ENCODE peak calls at places on chromosome 10, in eight cellular contexts. One of them, this sample, is unnamed.

GRCh38 chr10:16649757-16650156 is 128.1 kb upstream of the C1QL3 start:
- DNase-seq in chondrocyte: no peak
- DNase-seq in uterus: no peak
- DNase-seq in Panc1: no peak
- DNase-seq in prostate gland: no peak
- DNase-seq in cardiac muscle cell: no peak
- DNase-seq in osteocyte: no peak
- DNase-seq in OCI-LY7: no peak
- DNase-seq in this sample: no peak

GRCh38 chr10:42367532-42368230 is 270.7 kb downstream of the ZNF33B start:
- DNase-seq in chondrocyte: no peak
- DNase-seq in uterus: peak; percentile 55
- DNase-seq in Panc1: peak; percentile 91
- DNase-seq in prostate gland: peak; percentile 78
- DNase-seq in cardiac muscle cell: no peak
- DNase-seq in osteocyte: no peak
- DNase-seq in OCI-LY7: no peak
- DNase-seq in this sample: no peak

GRCh38 chr10:131123496-131123895 is 188.0 kb downstream of the TCERG1L start:
- DNase-seq in chondrocyte: peak; percentile 72
- DNase-seq in uterus: no peak
- DNase-seq in Panc1: no peak
- DNase-seq in prostate gland: no peak
- DNase-seq in cardiac muscle cell: no peak
- DNase-seq in osteocyte: no peak
- DNase-seq in OCI-LY7: no peak
- DNase-seq in this sample: no peak

GRCh38 chr10:80321183-80321582 is 31.7 kb upstream of the MAT1A start:
- DNase-seq in chondrocyte: no peak
- DNase-seq in uterus: no peak
- DNase-seq in Panc1: no peak
- DNase-seq in prostate gland: no peak
- DNase-seq in cardiac muscle cell: no peak
- DNase-seq in osteocyte: no peak
- DNase-seq in OCI-LY7: no peak
- DNase-seq in this sample: no peak

GRCh38 chr10:120824864-120825263 is 26.3 kb upstream of the WDR11 start:
- DNase-seq in chondrocyte: no peak
- DNase-seq in uterus: no peak
- DNase-seq in Panc1: peak; percentile 8
- DNase-seq in prostate gland: peak; percentile 5
- DNase-seq in cardiac muscle cell: peak; percentile 52
- DNase-seq in osteocyte: no peak
- DNase-seq in OCI-LY7: peak; percentile 29
- DNase-seq in this sample: no peak

GRCh38 chr10:119625570-119626280 is 25.5 kb upstream of the BAG3 start:
- DNase-seq in chondrocyte: no peak
- DNase-seq in uterus: no peak
- DNase-seq in Panc1: no peak
- DNase-seq in prostate gland: no peak
- DNase-seq in cardiac muscle cell: no peak
- DNase-seq in osteocyte: no peak
- DNase-seq in OCI-LY7: peak; percentile 21
- DNase-seq in this sample: no peak

GRCh38 chr10:88794731-88795130 is 7.8 kb upstream of the LIPM start:
- DNase-seq in chondrocyte: no peak
- DNase-seq in uterus: no peak
- DNase-seq in Panc1: no peak
- DNase-seq in prostate gland: no peak
- DNase-seq in cardiac muscle cell: no peak
- DNase-seq in osteocyte: no peak
- DNase-seq in OCI-LY7: no peak
- DNase-seq in this sample: no peak

GRCh38 chr10:36211856-36212255 is 569.8 kb upstream of the FZD8 start:
- DNase-seq in chondrocyte: no peak
- DNase-seq in uterus: no peak
- DNase-seq in Panc1: no peak
- DNase-seq in prostate gland: no peak
- DNase-seq in cardiac muscle cell: no peak
- DNase-seq in osteocyte: no peak
- DNase-seq in OCI-LY7: no peak
- DNase-seq in this sample: no peak

GRCh38 chr10:11498399-11498798 is 113.1 kb downstream of the USP6NL start:
- DNase-seq in chondrocyte: no peak
- DNase-seq in uterus: no peak
- DNase-seq in Panc1: no peak
- DNase-seq in prostate gland: no peak
- DNase-seq in cardiac muscle cell: no peak
- DNase-seq in osteocyte: no peak
- DNase-seq in OCI-LY7: no peak
- DNase-seq in this sample: no peak

GRCh38 chr10:49484501-49485230 is 54.3 kb downstream of the ERCC6 start:
- DNase-seq in chondrocyte: no peak
- DNase-seq in uterus: no peak
- DNase-seq in Panc1: no peak
- DNase-seq in prostate gland: no peak
- DNase-seq in cardiac muscle cell: no peak
- DNase-seq in osteocyte: no peak
- DNase-seq in OCI-LY7: no peak
- DNase-seq in this sample: no peak

GRCh38 chr10:100349672-100350071 is 2.6 kb downstream of the SCD start:
- DNase-seq in chondrocyte: no peak
- DNase-seq in uterus: no peak
- DNase-seq in Panc1: no peak
- DNase-seq in prostate gland: no peak
- DNase-seq in cardiac muscle cell: no peak
- DNase-seq in osteocyte: no peak
- DNase-seq in OCI-LY7: no peak
- DNase-seq in this sample: no peak

GRCh38 chr10:27065084-27065483 is 35.2 kb downstream of the ANKRD26 start:
- DNase-seq in chondrocyte: no peak
- DNase-seq in uterus: no peak
- DNase-seq in Panc1: no peak
- DNase-seq in prostate gland: no peak
- DNase-seq in cardiac muscle cell: no peak
- DNase-seq in osteocyte: no peak
- DNase-seq in OCI-LY7: no peak
- DNase-seq in this sample: no peak

GRCh38 chr10:71390921-71391690 is 5.6 kb upstream of the CDH23 start:
- DNase-seq in chondrocyte: no peak
- DNase-seq in uterus: no peak
- DNase-seq in Panc1: no peak
- DNase-seq in prostate gland: no peak
- DNase-seq in cardiac muscle cell: peak; percentile 22
- DNase-seq in osteocyte: no peak
- DNase-seq in OCI-LY7: no peak
- DNase-seq in this sample: no peak

GRCh38 chr10:110524179-110524863 is 26.6 kb downstream of the DUSP5 start:
- DNase-seq in chondrocyte: no peak
- DNase-seq in uterus: no peak
- DNase-seq in Panc1: no peak
- DNase-seq in prostate gland: no peak
- DNase-seq in cardiac muscle cell: no peak
- DNase-seq in osteocyte: no peak
- DNase-seq in OCI-LY7: no peak
- DNase-seq in this sample: no peak

GRCh38 chr10:119726291-119727261 is 726 bp downstream of the INPP5F start:
- DNase-seq in chondrocyte: no peak
- DNase-seq in uterus: peak; percentile 36
- DNase-seq in Panc1: no peak
- DNase-seq in prostate gland: peak; percentile 42
- DNase-seq in cardiac muscle cell: peak; percentile 82
- DNase-seq in osteocyte: no peak
- DNase-seq in OCI-LY7: no peak
- DNase-seq in this sample: peak; percentile 81

GRCh38 chr10:10500941-10501340 is 516.7 kb upstream of the CELF2 start:
- DNase-seq in chondrocyte: no peak
- DNase-seq in uterus: no peak
- DNase-seq in Panc1: no peak
- DNase-seq in prostate gland: no peak
- DNase-seq in cardiac muscle cell: no peak
- DNase-seq in osteocyte: no peak
- DNase-seq in OCI-LY7: no peak
- DNase-seq in this sample: no peak

GRCh38 chr10:15439381-15439837 is 68.3 kb upstream of the FAM171A1 start:
- DNase-seq in chondrocyte: no peak
- DNase-seq in uterus: peak; percentile 59
- DNase-seq in Panc1: no peak
- DNase-seq in prostate gland: no peak
- DNase-seq in cardiac muscle cell: peak; percentile 49
- DNase-seq in osteocyte: no peak
- DNase-seq in OCI-LY7: no peak
- DNase-seq in this sample: no peak

GRCh38 chr10:73964743-73965142 is 33.2 kb upstream of the VCL start:
- DNase-seq in chondrocyte: no peak
- DNase-seq in uterus: no peak
- DNase-seq in Panc1: no peak
- DNase-seq in prostate gland: no peak
- DNase-seq in cardiac muscle cell: no peak
- DNase-seq in osteocyte: no peak
- DNase-seq in OCI-LY7: no peak
- DNase-seq in this sample: no peak

GRCh38 chr10:6091630-6092029 is 2.8 kb downstream of the RBM17 start:
- DNase-seq in chondrocyte: no peak
- DNase-seq in uterus: no peak
- DNase-seq in Panc1: no peak
- DNase-seq in prostate gland: no peak
- DNase-seq in cardiac muscle cell: no peak
- DNase-seq in osteocyte: no peak
- DNase-seq in OCI-LY7: peak; percentile 53
- DNase-seq in this sample: no peak

GRCh38 chr10:128116851-128117615 is 9.2 kb downstream of the MKI67 start:
- DNase-seq in chondrocyte: no peak
- DNase-seq in uterus: no peak
- DNase-seq in Panc1: no peak
- DNase-seq in prostate gland: no peak
- DNase-seq in cardiac muscle cell: no peak
- DNase-seq in osteocyte: no peak
- DNase-seq in OCI-LY7: no peak
- DNase-seq in this sample: no peak
- TF ChIP-seq CTCF in chondrocyte: peak; percentile 30
- TF ChIP-seq CTCF in uterus: no peak
- TF ChIP-seq CTCF in Panc1: peak; percentile 77
- TF ChIP-seq CTCF in prostate gland: no peak
- TF ChIP-seq CTCF in cardiac muscle cell: peak; percentile 31
- TF ChIP-seq CTCF in osteocyte: no peak
- TF ChIP-seq CTCF in OCI-LY7: peak; percentile 73
- TF ChIP-seq CTCF in this sample: peak; percentile 49

DNA sequence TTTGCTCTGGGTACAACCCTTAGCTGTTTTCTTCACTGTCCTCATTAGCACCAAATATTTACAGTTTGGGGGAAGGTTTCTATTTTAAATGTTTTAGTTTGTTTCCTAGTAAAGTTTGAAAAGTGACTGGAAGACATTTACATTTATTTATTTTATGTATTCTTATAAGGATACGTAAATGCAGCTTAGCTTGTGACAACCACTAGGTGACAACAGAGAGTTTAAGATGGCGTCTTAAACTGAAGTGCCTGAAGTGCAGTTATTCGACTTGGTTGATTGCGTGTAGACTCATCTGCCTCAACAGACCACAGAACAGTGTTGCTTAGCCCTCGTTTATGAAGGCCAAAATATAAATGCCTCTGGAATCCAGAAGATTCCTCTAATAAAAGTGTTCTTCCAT is 378.2 kb upstream of the MYO3A start:
- DNase-seq in chondrocyte: no peak
- DNase-seq in uterus: no peak
- DNase-seq in Panc1: no peak
- DNase-seq in prostate gland: no peak
- DNase-seq in cardiac muscle cell: no peak
- DNase-seq in osteocyte: no peak
- DNase-seq in OCI-LY7: peak; percentile 2
- DNase-seq in this sample: no peak
- TF ChIP-seq CTCF in chondrocyte: no peak
- TF ChIP-seq CTCF in uterus: no peak
- TF ChIP-seq CTCF in Panc1: peak; percentile 25
- TF ChIP-seq CTCF in prostate gland: no peak
- TF ChIP-seq CTCF in cardiac muscle cell: peak; percentile 8
- TF ChIP-seq CTCF in osteocyte: no peak
- TF ChIP-seq CTCF in OCI-LY7: peak; percentile 61
- TF ChIP-seq CTCF in this sample: no peak

GRCh38 chr10:122702271-122702670 is 2.6 kb upstream of the C10orf120 start:
- DNase-seq in chondrocyte: no peak
- DNase-seq in uterus: no peak
- DNase-seq in Panc1: no peak
- DNase-seq in prostate gland: no peak
- DNase-seq in cardiac muscle cell: no peak
- DNase-seq in osteocyte: no peak
- DNase-seq in OCI-LY7: no peak
- DNase-seq in this sample: no peak
- TF ChIP-seq CTCF in chondrocyte: no peak
- TF ChIP-seq CTCF in uterus: no peak
- TF ChIP-seq CTCF in Panc1: no peak
- TF ChIP-seq CTCF in prostate gland: no peak
- TF ChIP-seq CTCF in cardiac muscle cell: no peak
- TF ChIP-seq CTCF in osteocyte: no peak
- TF ChIP-seq CTCF in OCI-LY7: no peak
- TF ChIP-seq CTCF in this sample: no peak

GRCh38 chr10:102371295-102371694 is 24.2 kb upstream of the NFKB2 start:
- DNase-seq in chondrocyte: no peak
- DNase-seq in uterus: no peak
- DNase-seq in Panc1: no peak
- DNase-seq in prostate gland: no peak
- DNase-seq in cardiac muscle cell: no peak
- DNase-seq in osteocyte: no peak
- DNase-seq in OCI-LY7: no peak
- DNase-seq in this sample: no peak

GRCh38 chr10:102379383-102379782 is 16.1 kb upstream of the NFKB2 start:
- DNase-seq in chondrocyte: peak; percentile 69
- DNase-seq in uterus: no peak
- DNase-seq in Panc1: no peak
- DNase-seq in prostate gland: no peak
- DNase-seq in cardiac muscle cell: no peak
- DNase-seq in osteocyte: no peak
- DNase-seq in OCI-LY7: no peak
- DNase-seq in this sample: no peak

GRCh38 chr10:102376901-102377300 is 18.6 kb upstream of the NFKB2 start:
- DNase-seq in chondrocyte: peak; percentile 55
- DNase-seq in uterus: no peak
- DNase-seq in Panc1: no peak
- DNase-seq in prostate gland: no peak
- DNase-seq in cardiac muscle cell: no peak
- DNase-seq in osteocyte: no peak
- DNase-seq in OCI-LY7: no peak
- DNase-seq in this sample: no peak

GRCh38 chr10:102375867-102376266 is 19.6 kb upstream of the NFKB2 start:
- DNase-seq in chondrocyte: no peak
- DNase-seq in uterus: no peak
- DNase-seq in Panc1: no peak
- DNase-seq in prostate gland: no peak
- DNase-seq in cardiac muscle cell: no peak
- DNase-seq in osteocyte: no peak
- DNase-seq in OCI-LY7: no peak
- DNase-seq in this sample: no peak

DNA sequence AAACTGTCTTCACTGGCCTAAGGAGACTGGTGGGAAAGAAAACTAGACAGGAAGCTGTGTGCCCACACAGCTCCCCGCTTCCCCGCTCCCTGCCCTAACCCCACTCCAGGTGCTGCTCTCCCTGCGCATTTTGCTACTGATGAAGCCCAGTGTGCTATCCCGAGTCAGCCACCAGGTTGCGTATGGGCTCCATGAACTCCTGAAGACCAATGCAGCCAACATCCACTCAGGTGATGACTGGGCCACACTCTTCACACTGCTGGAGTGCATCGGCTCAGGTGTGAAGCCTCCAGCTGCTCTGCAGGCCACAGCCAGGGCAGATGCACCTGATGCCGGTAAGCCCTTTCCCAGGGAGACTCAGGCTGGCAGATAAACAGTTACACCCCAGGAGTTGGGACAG is 20.3 kb upstream of the NFKB2 start:
- DNase-seq in chondrocyte: peak; percentile 59
- DNase-seq in uterus: no peak
- DNase-seq in Panc1: no peak
- DNase-seq in prostate gland: no peak
- DNase-seq in cardiac muscle cell: no peak
- DNase-seq in osteocyte: no peak
- DNase-seq in OCI-LY7: no peak
- DNase-seq in this sample: no peak
- TF ChIP-seq CTCF in chondrocyte: no peak
- TF ChIP-seq CTCF in uterus: no peak
- TF ChIP-seq CTCF in Panc1: no peak
- TF ChIP-seq CTCF in prostate gland: no peak
- TF ChIP-seq CTCF in cardiac muscle cell: no peak
- TF ChIP-seq CTCF in osteocyte: no peak
- TF ChIP-seq CTCF in OCI-LY7: no peak
- TF ChIP-seq CTCF in this sample: peak; percentile 18

This sample was measured in type B pancreatic cell.